ENCODE peak calls at places on chromosomes 6 and 20, in four cellular contexts. One of them, this sample, is unnamed.

GRCh38 chr20:55888655-55889054 is 116.7 kb downstream of the CBLN4 start:
- DNase-seq in K562: no peak
- DNase-seq in GM12878: no peak
- DNase-seq in IMR-90: no peak
- DNase-seq in this sample: no peak

GRCh38 chr20:3315110-3315509 is 76.1 kb upstream of the SLC4A11 start:
- DNase-seq in GM12878: no peak
- DNase-seq in IMR-90: no peak
- DNase-seq in K562: no peak
- DNase-seq in this sample: no peak

GRCh38 chr6:95176322-95176721 is 401.0 kb upstream of the MANEA start:
- DNase-seq in IMR-90: no peak
- DNase-seq in K562: no peak
- DNase-seq in GM12878: no peak
- DNase-seq in this sample: no peak

GRCh38 chr20:10280016-10280908 is 61.6 kb downstream of the SNAP25 start:
- DNase-seq in GM12878: no peak
- DNase-seq in K562: no peak
- DNase-seq in IMR-90: peak; percentile 11
- DNase-seq in this sample: no peak

GRCh38 chr6:164417537-164417936 is 891.9 kb downstream of the C6orf118 start:
- DNase-seq in K562: no peak
- DNase-seq in IMR-90: no peak
- DNase-seq in GM12878: no peak
- DNase-seq in this sample: no peak

GRCh38 chr6:90497411-90497810 is 89.5 kb downstream of the MAP3K7 start:
- DNase-seq in K562: peak; percentile 34
- DNase-seq in IMR-90: no peak
- DNase-seq in GM12878: no peak
- DNase-seq in this sample: no peak

GRCh38 chr20:11529046-11529445 is 388.6 kb upstream of the BTBD3 start:
- DNase-seq in GM12878: no peak
- DNase-seq in IMR-90: no peak
- DNase-seq in K562: no peak
- DNase-seq in this sample: no peak

GRCh38 chr20:8306916-8307315 is 174.8 kb downstream of the PLCB1 start:
- DNase-seq in IMR-90: no peak
- DNase-seq in K562: no peak
- DNase-seq in GM12878: no peak
- DNase-seq in this sample: no peak

GRCh38 chr6:47789553-47789952 is 7.7 kb downstream of the OPN5 start:
- DNase-seq in IMR-90: no peak
- DNase-seq in GM12878: no peak
- DNase-seq in K562: no peak
- DNase-seq in this sample: no peak

DNA sequence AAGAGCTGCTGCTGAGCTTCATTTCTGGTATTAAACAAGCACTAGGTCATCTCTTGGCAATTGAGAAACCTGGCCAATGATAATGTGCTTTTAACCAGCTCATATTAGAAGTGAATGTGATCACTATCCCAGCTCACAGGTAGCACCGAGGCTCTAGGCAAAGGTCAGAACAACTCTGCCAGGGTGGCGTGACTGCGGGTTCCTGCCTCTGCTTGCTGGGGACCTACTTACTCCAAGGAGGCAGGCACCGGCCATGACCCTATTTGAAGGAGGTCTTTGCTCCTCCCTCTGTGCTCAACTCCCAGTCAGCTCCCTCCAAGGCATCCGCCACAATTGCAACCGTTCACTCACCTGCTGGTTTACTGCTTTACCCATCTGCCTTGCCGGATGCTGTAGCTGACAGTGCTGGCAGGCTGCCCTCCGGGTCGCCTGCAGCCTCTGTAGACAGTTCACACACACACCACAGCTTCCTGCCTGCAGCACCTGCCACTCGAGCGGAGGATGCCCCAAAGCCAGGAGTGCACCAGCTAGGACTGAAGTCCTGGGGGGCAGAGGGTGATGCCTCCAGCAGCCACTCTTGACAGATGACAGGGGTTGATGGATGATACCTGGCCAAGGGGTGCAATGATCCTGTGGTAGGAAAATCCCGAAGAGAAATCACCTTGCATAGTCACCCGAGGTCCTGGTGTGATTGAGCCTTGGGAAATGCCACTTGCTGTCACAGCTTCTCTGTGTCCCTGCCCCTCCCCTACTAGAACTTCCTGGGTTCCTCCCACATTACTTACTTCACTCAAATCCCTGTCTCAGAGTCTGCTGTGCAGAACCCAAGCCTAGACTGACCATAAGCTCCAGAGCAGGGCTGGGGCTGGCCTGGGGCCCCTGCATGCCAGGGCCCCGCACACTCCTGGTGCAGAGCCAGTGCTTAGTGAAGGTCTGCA is 8.8 kb upstream of the VSX1 start:
- DNase-seq in GM12878: peak; percentile 27
- DNase-seq in IMR-90: no peak
- DNase-seq in K562: no peak
- DNase-seq in this sample: no peak
- TF ChIP-seq ELK1 in GM12878: no peak
- TF ChIP-seq ELK1 in IMR-90: no peak
- TF ChIP-seq ELK1 in K562: no peak
- TF ChIP-seq ELK1 in this sample: no peak

GRCh38 chr6:34650823-34651222 is 45.7 kb downstream of the ILRUN start:
- DNase-seq in IMR-90: no peak
- DNase-seq in K562: no peak
- DNase-seq in GM12878: no peak
- DNase-seq in this sample: no peak

GRCh38 chr6:34652263-34652662 is 44.3 kb downstream of the ILRUN start:
- DNase-seq in IMR-90: no peak
- DNase-seq in GM12878: no peak
- DNase-seq in K562: no peak
- DNase-seq in this sample: no peak

GRCh38 chr6:34646714-34647113 is 49.9 kb downstream of the ILRUN start:
- DNase-seq in GM12878: no peak
- DNase-seq in K562: no peak
- DNase-seq in IMR-90: no peak
- DNase-seq in this sample: no peak

GRCh38 chr6:34645627-34646026 is 50.9 kb downstream of the ILRUN start:
- DNase-seq in GM12878: no peak
- DNase-seq in K562: no peak
- DNase-seq in IMR-90: no peak
- DNase-seq in this sample: no peak

GRCh38 chr6:34648808-34649207 is 47.8 kb downstream of the ILRUN start:
- DNase-seq in GM12878: no peak
- DNase-seq in IMR-90: no peak
- DNase-seq in K562: no peak
- DNase-seq in this sample: no peak
- H3K4me1 ChIP-seq in GM12878: peaks cover 23% of the 10 kb centered on the region
- H3K4me1 ChIP-seq in IMR-90: peaks cover 5% of the 10 kb centered on the region
- H3K4me1 ChIP-seq in K562: no peaks in the 10 kb centered on the region
- H3K4me1 ChIP-seq in this sample: peaks cover 13% of the 10 kb centered on the region

GRCh38 chr6:138531387-138531786 is 32.1 kb upstream of the NHSL1 start:
- DNase-seq in K562: no peak
- DNase-seq in IMR-90: no peak
- DNase-seq in GM12878: no peak
- DNase-seq in this sample: no peak
- H3K4me3 ChIP-seq in K562: no peak overlapping the region
- H3K4me3 ChIP-seq in IMR-90: no peak overlapping the region
- H3K4me3 ChIP-seq in GM12878: no peak overlapping the region
- H3K4me3 ChIP-seq in this sample: no peak overlapping the region

GRCh38 chr6:43290353-43290904 is 7.6 kb upstream of the SLC22A7 start:
- DNase-seq in K562: no peak
- DNase-seq in IMR-90: no peak
- DNase-seq in GM12878: no peak
- DNase-seq in this sample: no peak
- TF ChIP-seq ELK1 in K562: no peak
- TF ChIP-seq ELK1 in IMR-90: no peak
- TF ChIP-seq ELK1 in GM12878: no peak
- TF ChIP-seq ELK1 in this sample: no peak

GRCh38 chr6:15331143-15331542 is 85.3 kb downstream of the JARID2 start:
- DNase-seq in K562: no peak
- DNase-seq in GM12878: no peak
- DNase-seq in IMR-90: no peak
- DNase-seq in this sample: no peak

GRCh38 chr6:15335385-15335784 is 89.5 kb downstream of the JARID2 start:
- DNase-seq in K562: no peak
- DNase-seq in GM12878: no peak
- DNase-seq in IMR-90: no peak
- DNase-seq in this sample: no peak

GRCh38 chr6:15331629-15332241 is 85.9 kb downstream of the JARID2 start:
- DNase-seq in IMR-90: no peak
- DNase-seq in K562: no peak
- DNase-seq in GM12878: no peak
- DNase-seq in this sample: no peak

GRCh38 chr6:15330174-15330934 is 84.5 kb downstream of the JARID2 start:
- DNase-seq in GM12878: no peak
- DNase-seq in K562: no peak
- DNase-seq in IMR-90: peak; percentile 42
- DNase-seq in this sample: no peak

DNA sequence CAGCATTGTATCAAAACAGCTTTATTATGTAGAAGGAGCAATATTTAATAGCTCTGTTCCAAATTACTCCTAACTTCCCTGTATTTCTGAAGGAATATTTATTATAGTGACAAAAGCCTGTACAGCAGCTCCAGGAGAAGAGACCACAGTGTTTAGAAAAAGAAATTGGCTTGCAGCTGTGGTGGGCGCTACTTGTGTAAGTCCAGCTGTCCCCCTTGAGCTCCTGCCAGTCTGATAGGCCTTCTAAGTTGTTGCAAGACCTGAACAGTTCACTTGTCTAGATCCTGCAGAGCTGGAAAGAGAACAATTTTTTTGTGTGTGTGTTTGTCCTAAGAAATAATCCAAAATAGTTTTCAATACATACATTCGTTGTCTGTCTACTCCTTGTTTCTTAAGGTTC is 86.6 kb downstream of the JARID2 start:
- DNase-seq in K562: no peak
- DNase-seq in IMR-90: peak; percentile 74
- DNase-seq in GM12878: no peak
- DNase-seq in this sample: no peak
- H3K4me1 ChIP-seq in K562: peaks cover 9% of the 10 kb centered on the region
- H3K4me1 ChIP-seq in IMR-90: peaks cover 24% of the 10 kb centered on the region
- H3K4me1 ChIP-seq in GM12878: peaks cover 69% of the 10 kb centered on the region
- H3K4me1 ChIP-seq in this sample: peaks cover 32% of the 10 kb centered on the region

GRCh38 chr6:10721850-10722569 is 860 bp upstream of the TMEM14C start:
- DNase-seq in IMR-90: no peak
- DNase-seq in K562: no peak
- DNase-seq in GM12878: no peak
- DNase-seq in this sample: no peak

GRCh38 chr6:10720229-10720959 is 2.5 kb upstream of the TMEM14C start:
- DNase-seq in K562: no peak
- DNase-seq in GM12878: no peak
- DNase-seq in IMR-90: peak; percentile 17
- DNase-seq in this sample: no peak

GRCh38 chr6:10722820-10723651 is at the start of gene TMEM14C:
- DNase-seq in GM12878: peak; percentile 71
- DNase-seq in K562: peak; percentile 97
- DNase-seq in IMR-90: peak; percentile 99
- DNase-seq in this sample: peak; percentile 91

GRCh38 chr6:10725046-10725445 is 2.2 kb downstream of the TMEM14C start:
- DNase-seq in IMR-90: no peak
- DNase-seq in K562: no peak
- DNase-seq in GM12878: no peak
- DNase-seq in this sample: no peak

GRCh38 chr6:10722570-10722819 is 375 bp upstream of the TMEM14C start:
- DNase-seq in K562: no peak
- DNase-seq in GM12878: no peak
- DNase-seq in IMR-90: no peak
- DNase-seq in this sample: no peak
- H3K4me3 ChIP-seq in K562: peak overlapping the region; percentile 64
- H3K4me3 ChIP-seq in GM12878: peak overlapping the region; percentile 97
- H3K4me3 ChIP-seq in IMR-90: peak overlapping the region; percentile 91
- H3K4me3 ChIP-seq in this sample: peak overlapping the region; percentile 68

DNA sequence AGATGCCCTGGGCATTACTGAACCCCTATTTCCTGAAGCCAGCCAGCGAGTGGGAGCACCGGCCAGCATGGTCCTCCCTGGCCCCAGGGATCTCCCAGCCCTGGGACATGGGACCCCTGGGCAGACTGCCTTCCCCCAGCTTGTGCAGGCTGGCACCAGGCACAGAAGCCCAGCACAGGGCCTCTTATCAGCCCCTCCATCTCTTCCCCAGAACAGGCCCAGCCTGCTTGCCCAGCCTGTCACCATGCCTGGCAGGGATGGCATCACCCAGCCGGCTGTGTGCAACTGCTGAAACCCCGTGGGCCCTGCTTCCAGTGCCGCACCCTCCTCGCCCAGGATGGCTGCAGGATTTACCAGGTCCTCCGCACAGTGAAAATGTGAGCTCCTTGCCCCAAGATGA is 6.1 kb upstream of the OSBPL2 start:
- DNase-seq in IMR-90: no peak
- DNase-seq in K562: no peak
- DNase-seq in GM12878: no peak
- DNase-seq in this sample: no peak
- TF ChIP-seq ELK1 in IMR-90: no peak
- TF ChIP-seq ELK1 in K562: no peak
- TF ChIP-seq ELK1 in GM12878: no peak
- TF ChIP-seq ELK1 in this sample: no peak

GRCh38 chr6:132482595-132482994 is 30.3 kb downstream of the STX7 start:
- DNase-seq in K562: no peak
- DNase-seq in GM12878: no peak
- DNase-seq in IMR-90: no peak
- DNase-seq in this sample: no peak

GRCh38 chr6:132475925-132476324 is 37.0 kb downstream of the STX7 start:
- DNase-seq in K562: no peak
- DNase-seq in IMR-90: no peak
- DNase-seq in GM12878: no peak
- DNase-seq in this sample: no peak

GRCh38 chr6:132478697-132479096 is 34.2 kb downstream of the STX7 start:
- DNase-seq in GM12878: no peak
- DNase-seq in IMR-90: no peak
- DNase-seq in K562: no peak
- DNase-seq in this sample: no peak

GRCh38 chr6:132481189-132481588 is 31.7 kb downstream of the STX7 start:
- DNase-seq in IMR-90: no peak
- DNase-seq in K562: no peak
- DNase-seq in GM12878: no peak
- DNase-seq in this sample: no peak

DNA sequence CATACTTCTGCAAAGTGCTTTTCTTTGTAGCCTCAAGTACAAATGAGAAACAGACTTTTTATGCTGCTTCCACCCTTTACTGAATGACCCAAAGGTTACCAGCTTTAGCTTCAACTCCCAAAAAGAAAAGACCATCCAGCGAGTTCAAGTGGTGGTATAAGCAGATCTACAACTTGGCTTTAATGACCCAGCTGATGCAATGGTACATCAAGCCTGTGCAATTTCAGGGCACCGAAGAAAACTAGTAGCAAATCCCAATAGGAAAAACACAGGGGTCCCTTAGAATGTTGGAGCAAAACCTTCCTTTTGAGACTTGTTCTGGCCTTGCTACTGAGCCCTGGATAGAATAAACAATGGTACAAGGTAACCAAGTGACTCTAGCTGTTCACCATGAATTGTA is 33.8 kb downstream of the STX7 start:
- DNase-seq in K562: no peak
- DNase-seq in IMR-90: no peak
- DNase-seq in GM12878: no peak
- DNase-seq in this sample: no peak
- H3K4me1 ChIP-seq in K562: no peaks in the 10 kb centered on the region
- H3K4me1 ChIP-seq in IMR-90: no peaks in the 10 kb centered on the region
- H3K4me1 ChIP-seq in GM12878: peaks cover 24% of the 10 kb centered on the region
- H3K4me1 ChIP-seq in this sample: peaks cover 5% of the 10 kb centered on the region

GRCh38 chr6:11482616-11483015 is 54.9 kb upstream of the TMEM170B start:
- DNase-seq in IMR-90: no peak
- DNase-seq in GM12878: no peak
- DNase-seq in K562: no peak
- DNase-seq in this sample: no peak
- H3K4me3 ChIP-seq in IMR-90: no peak overlapping the region
- H3K4me3 ChIP-seq in GM12878: no peak overlapping the region
- H3K4me3 ChIP-seq in K562: no peak overlapping the region
- H3K4me3 ChIP-seq in this sample: no peak overlapping the region